ENCODE peak calls at places on chromosomes 6 and 20, in eight cellular contexts. J is H9; E is pancreas; W is colonic mucosa; T is IMR-90; B is right atrium auricular region; N is CD4-positive, alpha-beta memory T cell; I is uterus. S is an unnamed sample.

GRCh38 chr6:29553268-29554057 is 6.1 kb downstream of the UBD start:
- DNase-seq in N (peak; percentile 8), W (peak; percentile 47), E (peak; percentile 49), T (peak; percentile 54), I (peak; percentile 72), B (peak; percentile 67), J (peak; percentile 89), S (no peak)

GRCh38 chr6:158574800-158575199 is 14.9 kb downstream of the TMEM181 start:
- DNase-seq in W (no peak), N (no peak), E (no peak), T (no peak), J (no peak), B (no peak), I (no peak), S (no peak)

GRCh38 chr20:50919567-50919966 is 11.7 kb downstream of the ADNP start:
- DNase-seq in B (peak; percentile 69), I (peak; percentile 71), N (no peak), E (no peak), W (no peak), T (peak; percentile 84), J (no peak), S (no peak)

GRCh38 chr6:108752733-108753392 is 95.4 kb upstream of the ARMC2 start:
- DNase-seq in T (no peak), I (no peak), J (no peak), N (no peak), W (no peak), B (no peak), E (peak; percentile 72), S (no peak)

GRCh38 chr20:6966721-6967120 is 199.2 kb downstream of the BMP2 start:
- DNase-seq in B (no peak), E (no peak), N (no peak), I (no peak), J (no peak), W (no peak), T (no peak), S (no peak)

GRCh38 chr6:11346516-11346915 is 114.0 kb upstream of the NEDD9 start:
- DNase-seq in W (no peak), T (no peak), I (no peak), B (no peak), J (no peak), N (no peak), E (no peak), S (no peak)

GRCh38 chr6:121093928-121094327 is 240.4 kb downstream of the TBC1D32 start:
- DNase-seq in T (peak; percentile 76), I (no peak), B (no peak), W (no peak), J (no peak), N (no peak), E (no peak), S (no peak)

GRCh38 chr6:11146117-11146826 is 34.7 kb upstream of the ERVFRD-1 start:
- DNase-seq in T (no peak), B (no peak), J (peak; percentile 39), N (no peak), E (no peak), W (no peak), I (no peak), S (no peak)

GRCh38 chr6:26500102-26500501 is at the start of gene BTN1A1:
- DNase-seq in B (no peak), I (no peak), N (no peak), T (no peak), W (no peak), E (no peak), J (peak; percentile 55), S (no peak)

DNA sequence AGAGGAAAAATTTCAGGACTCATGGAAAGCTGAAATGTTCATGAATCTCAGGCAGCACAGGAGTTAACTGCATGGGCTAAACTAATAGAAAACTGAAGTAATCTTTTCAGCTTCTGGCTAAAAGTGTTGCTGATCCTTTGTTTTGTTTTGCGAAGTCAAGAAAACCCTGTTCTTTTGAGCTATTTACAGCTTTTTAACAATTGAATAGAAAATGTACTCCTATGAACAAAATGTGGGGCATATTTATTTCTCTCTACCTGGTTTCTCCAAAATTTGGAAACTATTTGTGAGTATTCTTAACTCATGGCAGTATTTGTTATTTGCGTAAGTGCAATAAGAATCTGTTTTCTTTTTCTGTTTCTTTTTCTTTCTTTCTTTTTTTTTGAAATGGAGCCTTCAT is 818.8 kb upstream of the CITED2 start:
- DNase-seq in J (no peak), I (no peak), E (no peak), N (no peak), T (no peak), B (no peak), W (no peak), S (no peak)
- H3K9me3 ChIP-seq in J (peaks cover 25% of the 10 kb centered on the region), I (no peaks in the 10 kb centered on the region), E (peaks cover 3% of the 10 kb centered on the region), N (no peaks in the 10 kb centered on the region), T (peaks cover 5% of the 10 kb centered on the region), B (peaks cover 25% of the 10 kb centered on the region), W (no peaks in the 10 kb centered on the region), S (peaks cover 6% of the 10 kb centered on the region)

GRCh38 chr20:60642048-60642447 is 610.0 kb upstream of the CDH4 start:
- DNase-seq in W (no peak), T (no peak), E (no peak), B (no peak), J (no peak), I (no peak), N (no peak), S (no peak)
- H3K9me3 ChIP-seq in W (no peaks in the 10 kb centered on the region), T (peaks cover 29% of the 10 kb centered on the region), E (no peaks in the 10 kb centered on the region), B (peaks cover 4% of the 10 kb centered on the region), J (no peaks in the 10 kb centered on the region), I (no peaks in the 10 kb centered on the region), N (no peaks in the 10 kb centered on the region), S (no peaks in the 10 kb centered on the region)

GRCh38 chr6:122128445-122128844 is 271.0 kb upstream of the HSF2 start:
- DNase-seq in J (no peak), E (no peak), I (no peak), T (no peak), N (no peak), B (no peak), W (no peak), S (no peak)

GRCh38 chr6:122129313-122130025 is 270.0 kb upstream of the HSF2 start:
- DNase-seq in I (no peak), T (no peak), N (no peak), J (no peak), B (no peak), W (no peak), E (no peak), S (no peak)

GRCh38 chr6:122124908-122125307 is 274.5 kb upstream of the HSF2 start:
- DNase-seq in E (no peak), B (no peak), T (no peak), I (no peak), N (no peak), W (no peak), J (no peak), S (no peak)

GRCh38 chr6:122130026-122130348 is 269.5 kb upstream of the HSF2 start:
- DNase-seq in E (no peak), W (no peak), B (no peak), J (no peak), I (no peak), T (no peak), N (no peak), S (no peak)

GRCh38 chr6:122126894-122127293 is 272.6 kb upstream of the HSF2 start:
- DNase-seq in W (no peak), E (no peak), B (no peak), T (no peak), I (no peak), N (no peak), J (no peak), S (no peak)
- H3K9me3 ChIP-seq in W (no peaks in the 10 kb centered on the region), E (no peaks in the 10 kb centered on the region), B (no peaks in the 10 kb centered on the region), T (no peaks in the 10 kb centered on the region), I (no peaks in the 10 kb centered on the region), N (no peaks in the 10 kb centered on the region), J (no peaks in the 10 kb centered on the region), S (no peaks in the 10 kb centered on the region)

DNA sequence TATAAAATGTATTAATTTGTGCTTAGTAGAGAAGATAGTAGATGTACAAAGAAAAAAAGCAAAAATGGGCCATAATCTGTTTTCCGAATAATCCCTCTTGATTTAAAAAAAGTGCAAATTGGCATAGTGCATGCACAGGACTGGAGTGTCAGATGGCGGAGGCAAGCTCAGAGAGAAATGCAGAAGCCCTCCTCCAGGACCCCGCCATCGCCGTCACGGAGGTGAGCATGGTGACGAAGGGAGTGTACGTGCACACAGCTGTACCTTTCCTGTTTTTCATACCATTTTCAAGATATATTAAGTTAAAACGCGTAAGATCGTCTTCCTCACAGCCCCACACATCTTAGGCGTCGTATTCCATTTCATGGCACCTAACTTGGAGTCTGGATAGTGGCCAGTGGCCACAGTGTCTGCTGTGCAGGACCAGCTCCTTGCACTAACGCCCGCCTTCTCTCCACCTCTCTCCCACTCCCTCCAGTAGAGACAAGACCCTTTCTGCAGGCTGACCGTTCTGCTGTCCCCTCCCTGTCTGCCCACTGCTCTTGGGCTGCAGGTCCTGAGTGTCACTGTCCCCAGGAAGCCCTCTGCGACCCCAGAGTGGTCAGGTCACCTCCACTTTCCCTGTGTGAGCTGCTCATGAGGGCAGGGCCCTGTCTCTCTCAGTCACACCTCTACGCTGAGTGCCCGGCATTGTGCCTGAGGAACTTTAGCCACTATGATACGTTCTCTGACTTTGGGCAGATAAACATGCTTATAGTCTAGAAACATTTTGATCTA is 9.8 kb downstream of the DUSP22 start:
- DNase-seq in J (no peak), I (no peak), N (no peak), W (no peak), B (no peak), E (no peak), T (no peak), S (no peak)
- H3K9me3 ChIP-seq in J (peaks cover 84% of the 10 kb centered on the region), I (no peaks in the 10 kb centered on the region), N (peaks cover 5% of the 10 kb centered on the region), W (no peaks in the 10 kb centered on the region), B (no peaks in the 10 kb centered on the region), E (no peaks in the 10 kb centered on the region), T (peaks cover 5% of the 10 kb centered on the region), S (no peaks in the 10 kb centered on the region)

GRCh38 chr20:112396-112795 is 24.9 kb downstream of the DEFB125 start:
- DNase-seq in J (no peak), T (no peak), E (no peak), N (no peak), I (no peak), B (no peak), W (no peak), S (no peak)
- H3K9me3 ChIP-seq in J (peaks cover 58% of the 10 kb centered on the region), T (no peaks in the 10 kb centered on the region), E (no peaks in the 10 kb centered on the region), N (no peaks in the 10 kb centered on the region), I (peaks cover 3% of the 10 kb centered on the region), B (peaks cover 8% of the 10 kb centered on the region), W (no peaks in the 10 kb centered on the region), S (no peaks in the 10 kb centered on the region)

DNA sequence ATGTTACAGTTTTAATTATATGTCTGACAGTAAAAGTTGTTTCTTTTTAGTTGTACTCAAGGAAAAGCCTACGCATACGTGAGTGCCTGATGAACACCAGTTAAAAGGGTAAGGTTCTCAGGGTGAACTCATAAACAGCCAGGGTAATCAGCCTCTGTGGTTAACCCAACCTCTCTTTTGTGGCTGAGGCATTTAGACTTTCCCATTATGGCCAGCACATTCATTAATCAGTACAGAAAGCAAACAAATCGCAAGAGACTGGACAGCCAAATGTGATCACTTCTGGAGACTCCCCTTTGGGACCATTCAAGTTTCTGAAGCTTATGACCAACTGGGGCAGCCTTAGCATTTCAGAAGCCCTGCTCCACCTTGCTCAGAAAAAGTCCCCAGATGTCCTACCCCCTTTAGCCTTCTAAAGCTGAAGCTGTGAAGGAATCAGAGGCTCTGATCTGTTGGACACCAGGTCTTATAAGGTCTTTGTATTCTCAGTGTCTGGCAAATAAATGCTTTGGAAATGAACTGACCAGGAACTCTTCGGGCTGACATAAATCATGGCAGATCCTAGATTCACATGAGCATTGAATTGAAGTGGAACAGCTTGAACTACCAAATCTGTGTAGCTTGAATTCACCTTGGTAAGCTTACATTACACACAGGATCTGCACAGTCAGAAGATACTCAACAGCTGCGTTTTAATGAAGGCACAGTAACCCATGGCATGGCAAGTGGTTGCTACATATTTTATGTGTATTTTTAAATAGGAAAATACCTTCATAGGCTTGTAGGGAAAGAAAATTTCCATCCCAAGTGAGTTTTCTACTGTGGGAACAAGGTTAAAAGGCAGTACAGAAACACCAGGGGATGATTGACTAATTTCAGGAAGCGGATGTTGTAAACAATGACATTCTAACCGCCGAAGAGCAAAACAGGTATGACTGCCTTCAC is 18.7 kb downstream of the IL20RA start:
- DNase-seq in B (no peak), I (no peak), N (no peak), W (peak; percentile 49), E (no peak), J (no peak), T (no peak), S (no peak)
- H3K9me3 ChIP-seq in B (no peaks in the 10 kb centered on the region), I (no peaks in the 10 kb centered on the region), N (no peaks in the 10 kb centered on the region), W (no peaks in the 10 kb centered on the region), E (no peaks in the 10 kb centered on the region), J (no peaks in the 10 kb centered on the region), T (no peaks in the 10 kb centered on the region), S (no peaks in the 10 kb centered on the region)

S was measured in T-helper 17 cell.